ENCODE peak calls at places on chromosomes 7 and 10, in nine cellular contexts. T is GM13977, A is activated B cell treated with CpG ODN at 0.5 μM for 24 hours, V is heart right ventricle, M is AG09319, B is AG04449, W is hepatocyte, J is Peyer's patch, R is brain microvascular endothelial cell. F is an unnamed sample.

GRCh38 chr10:23293145-23293724 is 51.4 kb downstream of the C10orf67 start:
- DNase-seq in T (peak; percentile 43), A (no peak), V (no peak), M (no peak), B (no peak), W (peak; percentile 59), J (no peak), R (peak; percentile 21), F (peak; percentile 46)

GRCh38 chr10:97738616-97739015 is 1.7 kb downstream of the ZFYVE27 start:
- DNase-seq in T (no peak), A (no peak), V (no peak), M (no peak), B (no peak), W (no peak), J (no peak), R (no peak), F (no peak)

GRCh38 chr7:38863609-38864291 is 45.2 kb downstream of the VPS41 start:
- DNase-seq in T (no peak), A (no peak), V (no peak), M (no peak), B (no peak), W (peak; percentile 78), J (no peak), R (no peak), F (peak; percentile 70)

GRCh38 chr10:12787297-12787696 is 214.2 kb downstream of the CCDC3 start:
- DNase-seq in T (no peak), A (no peak), V (no peak), M (no peak), B (no peak), W (no peak), J (no peak), R (no peak), F (no peak)

GRCh38 chr10:44195120-44196007 is 189.5 kb downstream of the CXCL12 start:
- DNase-seq in T (no peak), A (no peak), V (peak; percentile 67), M (peak; percentile 88), B (peak; percentile 68), W (peak; percentile 65), J (no peak), R (peak; percentile 92), F (no peak)

GRCh38 chr10:53072144-53072543 is 299.6 kb upstream of the MBL2 start:
- DNase-seq in T (no peak), A (no peak), V (no peak), M (no peak), B (no peak), W (no peak), J (no peak), R (no peak), F (no peak)

GRCh38 chr10:101130984-101131961 is at the start of gene TLX1:
- DNase-seq in T (peak; percentile 50), A (peak; percentile 23), V (no peak), M (no peak), B (no peak), W (no peak), J (no peak), R (no peak), F (no peak)

GRCh38 chr7:78095549-78095948 is 297.0 kb downstream of the PHTF2 start:
- DNase-seq in T (no peak), A (no peak), V (no peak), M (no peak), B (peak; percentile 40), W (no peak), J (no peak), R (peak; percentile 82), F (no peak)

GRCh38 chr7:135537905-135538304 is 19.8 kb upstream of the NUP205 start:
- DNase-seq in T (no peak), A (no peak), V (no peak), M (no peak), B (no peak), W (no peak), J (no peak), R (no peak), F (no peak)

GRCh38 chr7:33901199-33901598 is 4.1 kb upstream of the BMPER start:
- DNase-seq in T (no peak), A (no peak), V (no peak), M (no peak), B (no peak), W (no peak), J (no peak), R (no peak), F (no peak)

GRCh38 chr10:58706836-58707235 is 194.2 kb downstream of the BICC1 start:
- DNase-seq in T (no peak), A (no peak), V (no peak), M (no peak), B (no peak), W (no peak), J (no peak), R (no peak), F (no peak)

GRCh38 chr7:480531-481218 is 39.0 kb downstream of the PDGFA start:
- DNase-seq in T (no peak), A (no peak), V (no peak), M (no peak), B (no peak), W (no peak), J (no peak), R (no peak), F (no peak)

GRCh38 chr10:95475827-95476481 is 85.2 kb downstream of the SORBS1 start:
- DNase-seq in T (no peak), A (no peak), V (no peak), M (no peak), B (no peak), W (peak; percentile 76), J (no peak), R (no peak), F (no peak)

GRCh38 chr7:70392870-70393269 is 739.1 kb upstream of the GALNT17 start:
- DNase-seq in T (no peak), A (no peak), V (no peak), M (no peak), B (no peak), W (no peak), J (no peak), R (no peak), F (peak; percentile 14)

GRCh38 chr10:128734161-128734560 is 607.9 kb upstream of the MKI67 start:
- DNase-seq in T (no peak), A (no peak), V (no peak), M (no peak), B (no peak), W (no peak), J (no peak), R (no peak), F (no peak)

DNA sequence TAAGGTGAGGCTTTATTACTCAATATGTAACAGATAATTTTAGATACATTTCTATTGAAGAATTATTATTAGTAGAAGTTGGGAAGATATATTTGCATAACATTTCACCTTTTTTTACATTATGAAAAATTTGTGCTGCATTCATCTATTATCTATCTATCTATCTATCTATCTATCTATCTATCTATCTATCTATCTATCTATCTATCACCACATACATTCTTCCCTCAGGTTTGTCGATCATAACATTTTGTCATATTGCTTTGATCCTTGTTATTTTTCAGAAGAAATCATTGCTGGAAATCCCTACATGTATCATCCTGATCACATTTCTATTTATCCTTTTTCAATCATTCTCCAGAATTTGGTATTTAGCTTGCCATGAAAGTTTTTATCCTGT is 49.3 kb upstream of the CALCR start:
- DNase-seq in T (no peak), A (no peak), V (no peak), M (no peak), B (no peak), W (no peak), J (no peak), R (no peak), F (no peak)
- TF ChIP-seq CTCF in T (no peak), A (no peak), V (no peak), M (no peak), B (no peak), W (no peak), J (no peak), R (no peak), F (no peak)

DNA sequence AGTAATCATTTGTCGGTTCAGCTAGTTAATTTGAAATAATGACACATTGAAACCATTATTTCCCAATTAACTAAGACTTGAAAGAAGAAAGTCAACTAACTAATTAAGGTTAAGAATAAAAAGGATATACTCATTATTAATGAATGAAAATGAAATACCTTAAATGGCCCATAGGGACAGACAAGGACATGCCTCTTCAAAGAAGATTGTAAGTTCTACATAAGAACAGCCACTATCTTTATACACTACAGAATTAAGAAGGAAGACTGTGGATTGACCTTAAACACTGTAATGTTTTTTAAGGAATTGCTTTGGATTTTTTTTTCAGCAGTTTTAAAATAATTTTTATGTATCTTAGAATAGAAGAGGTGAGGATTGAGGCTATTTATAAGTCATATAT is 60.7 kb downstream of the CSTF2T start:
- DNase-seq in T (no peak), A (no peak), V (no peak), M (no peak), B (no peak), W (no peak), J (no peak), R (no peak), F (no peak)
- TF ChIP-seq CTCF in T (no peak), A (no peak), V (no peak), M (no peak), B (no peak), W (no peak), J (no peak), R (no peak), F (no peak)

GRCh38 chr7:36879021-36879420 is 154.7 kb upstream of the AOAH start:
- DNase-seq in T (no peak), A (no peak), V (no peak), M (no peak), B (no peak), W (no peak), J (no peak), R (no peak), F (no peak)

GRCh38 chr7:36875794-36876193 is 151.5 kb upstream of the AOAH start:
- DNase-seq in T (no peak), A (no peak), V (no peak), M (no peak), B (no peak), W (no peak), J (no peak), R (no peak), F (no peak)

GRCh38 chr7:36878288-36878687 is 154.0 kb upstream of the AOAH start:
- DNase-seq in T (no peak), A (no peak), V (no peak), M (no peak), B (no peak), W (no peak), J (no peak), R (no peak), F (no peak)

GRCh38 chr7:36881206-36881605 is 156.9 kb upstream of the AOAH start:
- DNase-seq in T (no peak), A (no peak), V (no peak), M (no peak), B (no peak), W (no peak), J (no peak), R (no peak), F (no peak)

DNA sequence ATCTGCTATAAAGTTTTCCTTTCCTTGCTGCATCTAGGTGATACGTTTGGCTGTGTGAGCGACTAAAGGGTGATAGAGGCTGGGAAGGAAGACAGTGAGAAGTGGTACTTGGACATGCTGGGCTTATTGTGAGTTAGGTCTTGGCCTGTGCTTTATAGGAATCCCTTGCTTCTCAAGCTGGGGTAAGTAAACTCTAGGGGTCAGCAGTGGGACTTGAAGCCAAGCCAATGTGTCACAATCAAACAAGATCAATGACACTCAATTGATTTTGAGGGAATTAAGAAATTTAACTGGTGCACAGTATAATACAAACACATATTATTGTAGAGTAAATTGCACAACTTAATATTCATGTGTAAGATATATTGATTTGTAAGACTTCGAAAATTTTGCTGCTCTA is 155.8 kb upstream of the AOAH start:
- DNase-seq in T (no peak), A (no peak), V (no peak), M (no peak), B (no peak), W (no peak), J (no peak), R (no peak), F (no peak)
- TF ChIP-seq CTCF in T (no peak), A (no peak), V (no peak), M (no peak), B (no peak), W (no peak), J (no peak), R (no peak), F (peak; percentile 11)

GRCh38 chr7:51666751-51667150 is 350.1 kb upstream of the COBL start:
- DNase-seq in T (no peak), A (no peak), V (no peak), M (no peak), B (no peak), W (no peak), J (no peak), R (no peak), F (no peak)
- TF ChIP-seq CTCF in T (no peak), A (no peak), V (no peak), M (no peak), B (no peak), W (peak; percentile 50), J (no peak), R (no peak), F (no peak)

F was measured in progenitor cell of endocrine pancreas.